ENCODE peak calls at places on chromosomes 2 and 18, in four cellular contexts. S is AG04450, C is Calu3, Y is GM12865. L is an unnamed sample.

GRCh38 chr2:212024040-212024439 is 514.6 kb downstream of the ERBB4 start:
- DNase-seq in S (no peak), C (no peak), Y (no peak), L (no peak)

GRCh38 chr2:238496756-238497609 is 70.3 kb downstream of the ASB1 start:
- DNase-seq in S (no peak), C (no peak), Y (no peak), L (no peak)

GRCh38 chr2:195411219-195411687 is 245.8 kb upstream of the SLC39A10 start:
- DNase-seq in S (no peak), C (no peak), Y (no peak), L (no peak)

GRCh38 chr2:203951366-203951902 is 14.9 kb downstream of the ICOS start:
- DNase-seq in S (no peak), C (no peak), Y (no peak), L (no peak)

GRCh38 chr2:151733781-151734672 is at the start of gene NEB:
- DNase-seq in S (no peak), C (no peak), Y (no peak), L (no peak)

GRCh38 chr2:39419282-39420223 is 17.5 kb downstream of the MAP4K3 start:
- DNase-seq in S (no peak), C (no peak), Y (no peak), L (no peak)

GRCh38 chr2:98761267-98761781 is 30.4 kb upstream of the MGAT4A start:
- DNase-seq in S (no peak), C (peak), Y (peak), L (no peak)

GRCh38 chr18:35777042-35777441 is 195.4 kb upstream of the RMP24 start:
- DNase-seq in S (no peak), C (peak), Y (peak), L (no peak)

GRCh38 chr2:62216616-62217015 is 20.7 kb downstream of the B3GNT2 start:
- DNase-seq in S (peak), C (no peak), Y (no peak), L (no peak)

GRCh38 chr18:55354795-55355194 is 233.2 kb downstream of the TCF4 start:
- DNase-seq in S (no peak), C (no peak), Y (no peak), L (no peak)

GRCh38 chr18:14914126-14914525 is 166.2 kb downstream of the ANKRD30B start:
- DNase-seq in S (no peak), C (no peak), Y (no peak), L (no peak)

GRCh38 chr2:152826880-152827279 is 108.5 kb downstream of the ARL6IP6 start:
- DNase-seq in S (no peak), C (no peak), Y (no peak), L (no peak)

GRCh38 chr2:175926272-175926671 is 75.8 kb downstream of the LNPK start:
- DNase-seq in S (peak), C (no peak), Y (no peak), L (no peak)

GRCh38 chr2:45964226-45964841 is 312.9 kb downstream of the PRKCE start:
- DNase-seq in S (peak), C (peak), Y (no peak), L (no peak)

GRCh38 chr2:25561136-25561850 is 112.1 kb downstream of the DTNB start:
- DNase-seq in S (no peak), C (no peak), Y (no peak), L (no peak)

GRCh38 chr18:77857926-77858325 is 608.3 kb downstream of the GALR1 start:
- DNase-seq in S (no peak), C (no peak), Y (no peak), L (no peak)
- TF ChIP-seq CTCF in S (no peak), C (no peak), Y (no peak), L (no peak)

GRCh38 chr2:48471048-48471474 is 58.9 kb upstream of the STON1 start:
- DNase-seq in S (no peak), C (peak), Y (no peak), L (peak)
- TF ChIP-seq CTCF in S (peak), C (peak), Y (no peak), L (peak)

DNA sequence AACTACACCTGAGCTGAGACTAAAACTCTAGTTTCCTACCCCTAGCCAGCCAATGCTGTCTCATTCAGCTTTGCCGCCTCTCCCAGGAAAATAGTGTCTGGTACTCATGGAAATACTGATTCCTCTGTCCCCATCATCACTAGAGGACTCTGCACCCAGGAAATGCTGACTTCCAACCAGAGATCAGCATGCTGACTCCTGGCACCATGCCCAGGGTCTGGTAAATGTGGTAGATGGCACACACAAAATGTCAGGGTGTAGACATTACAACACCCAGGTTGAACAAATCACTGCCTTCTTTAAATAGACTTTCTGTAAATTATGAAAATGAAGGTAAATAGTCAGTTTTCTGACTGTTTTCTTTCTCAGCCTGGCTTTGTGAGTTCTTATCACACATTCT is 307.3 kb upstream of the CHAC2 start:
- DNase-seq in S (no peak), C (peak), Y (no peak), L (no peak)
- TF ChIP-seq CTCF in S (no peak), C (no peak), Y (no peak), L (no peak)

GRCh38 chr2:79660552-79660951 is 147.7 kb downstream of the CTNNA2 start:
- DNase-seq in S (peak), C (no peak), Y (no peak), L (no peak)
- TF ChIP-seq CTCF in S (peak), C (no peak), Y (no peak), L (no peak)

DNA sequence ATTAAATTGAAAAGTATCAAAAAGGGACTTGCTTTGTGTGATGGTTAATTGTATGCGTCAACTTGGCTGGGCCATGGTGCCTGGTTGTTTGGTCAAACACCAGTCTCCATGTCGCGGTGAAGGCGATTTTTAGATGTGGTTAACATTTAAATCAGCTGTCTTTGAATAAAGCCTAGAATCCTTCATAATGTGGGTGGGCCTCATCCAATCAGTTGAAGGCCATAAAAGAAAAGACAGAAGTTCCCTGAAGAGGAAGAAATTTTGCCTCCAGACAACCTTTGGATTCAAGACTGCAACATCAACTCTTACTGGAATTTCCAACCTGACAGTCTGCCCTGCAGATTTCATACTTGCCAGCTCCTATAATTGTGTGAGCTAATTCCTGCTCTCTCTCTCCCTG is 160.5 kb downstream of the SH3BP4 start:
- DNase-seq in S (no peak), C (no peak), Y (no peak), L (no peak)
- TF ChIP-seq CTCF in S (no peak), C (no peak), Y (no peak), L (no peak)

DNA sequence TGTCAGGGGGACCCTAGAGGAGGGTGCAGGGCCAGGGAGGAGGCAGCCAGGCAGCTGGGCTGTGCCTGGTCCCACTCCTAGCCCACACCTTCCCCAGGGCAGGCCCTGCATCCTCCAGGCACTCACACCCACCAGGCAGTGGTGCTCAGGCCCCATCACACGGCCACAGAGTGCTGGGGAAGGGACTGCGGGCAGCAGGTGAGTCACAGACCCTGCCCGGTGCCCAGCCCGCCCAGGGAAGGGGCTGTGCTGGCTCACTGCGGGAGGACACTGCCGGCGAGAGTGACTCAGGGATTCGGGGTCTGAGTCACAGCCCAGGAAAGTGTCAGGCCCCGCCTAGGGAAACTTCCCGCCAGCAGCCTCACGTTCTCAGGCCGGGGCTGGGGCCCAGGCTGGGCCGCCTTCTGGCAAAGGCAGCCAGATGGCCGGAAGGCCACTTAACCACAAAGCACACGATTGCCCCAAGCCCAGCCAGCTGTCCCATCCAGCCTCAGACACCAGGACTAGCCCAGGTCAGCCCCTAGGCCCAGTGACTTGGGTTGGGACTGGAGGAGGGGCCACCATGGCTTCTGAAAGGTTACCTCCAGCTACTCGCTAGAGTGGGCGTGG is 42.2 kb downstream of the BIN1 start:
- DNase-seq in S (peak), C (peak), Y (peak), L (peak)
- TF ChIP-seq CTCF in S (no peak), C (no peak), Y (no peak), L (no peak)

GRCh38 chr18:3097082-3097481 is 84.1 kb upstream of the LPIN2 start:
- DNase-seq in S (no peak), C (no peak), Y (no peak), L (no peak)
- TF ChIP-seq CTCF in S (no peak), C (no peak), Y (no peak), L (no peak)

L was measured in endothelial cell.